ENCODE peak calls at places on chromosomes 13 and 19, in five cellular contexts. G is esophagus squamous epithelium, C is heart right ventricle, T is suprapubic skin, J is left ventricle myocardium inferior. F is an unnamed sample.

GRCh38 chr13:41802033-41802683 is 158.8 kb downstream of the VWA8 start:
- DNase-seq in T (no peak), C (no peak), J (no peak), G (no peak), F (no peak)

GRCh38 chr19:39299404-39299803 is 3.2 kb downstream of the IFNL1 start:
- DNase-seq in C (no peak), J (no peak), T (peak), G (no peak), F (no peak)

GRCh38 chr13:74036373-74036772 is 97.8 kb downstream of the KLF12 start:
- DNase-seq in T (no peak), G (no peak), J (no peak), C (no peak), F (no peak)

GRCh38 chr13:94435604-94436226 is 43.8 kb downstream of the DCT start:
- DNase-seq in G (no peak), J (no peak), T (no peak), C (no peak), F (no peak)

GRCh38 chr19:11209892-11210655 is 12.7 kb upstream of the KANK2 start:
- DNase-seq in J (no peak), C (no peak), T (no peak), G (no peak), F (no peak)

GRCh38 chr13:84126671-84127171 is 244.4 kb upstream of the SLITRK1 start:
- DNase-seq in T (no peak), G (no peak), J (no peak), C (no peak), F (no peak)

GRCh38 chr19:35991731-35992450 is 3.1 kb upstream of the SDHAF1 start:
- DNase-seq in T (no peak), J (no peak), C (no peak), G (no peak), F (no peak)

GRCh38 chr13:22210134-22210930 is 539.5 kb downstream of the FGF9 start:
- DNase-seq in T (no peak), G (no peak), J (no peak), C (no peak), F (no peak)

GRCh38 chr13:41054212-41054877 is 7.0 kb upstream of the WBP4 start:
- DNase-seq in G (no peak), J (no peak), C (no peak), T (no peak), F (no peak)

GRCh38 chr13:111202745-111203144 is 87.6 kb downstream of the ARHGEF7 start:
- DNase-seq in C (no peak), J (no peak), G (no peak), T (no peak), F (no peak)

GRCh38 chr19:36750066-36750691 is 22.4 kb downstream of the ZNF850 start:
- DNase-seq in T (no peak), G (no peak), C (no peak), J (no peak), F (no peak)

GRCh38 chr13:46235259-46235658 is 23.5 kb downstream of the LRRC63 start:
- DNase-seq in T (no peak), J (no peak), C (no peak), G (no peak), F (no peak)

GRCh38 chr13:44906230-44906629 is 83.0 kb downstream of the NUFIP1 start:
- DNase-seq in C (no peak), T (no peak), G (no peak), J (no peak), F (no peak)

GRCh38 chr13:80814541-80814940 is 473.6 kb upstream of the SPRY2 start:
- DNase-seq in C (no peak), G (no peak), J (no peak), T (no peak), F (no peak)

GRCh38 chr13:113804703-113805430 is 45.8 kb downstream of the TMEM255B start:
- DNase-seq in G (no peak), J (peak), T (no peak), C (no peak), F (no peak)

GRCh38 chr13:39777527-39778061 is 122.1 kb downstream of the COG6 start:
- DNase-seq in T (no peak), C (no peak), G (no peak), J (no peak), F (no peak)

GRCh38 chr13:62846302-62846701 is 1430.7 kb upstream of the PCDH20 start:
- DNase-seq in C (no peak), T (no peak), G (no peak), J (no peak), F (no peak)

GRCh38 chr13:98549728-98550317 is 27.1 kb downstream of the STK24 start:
- DNase-seq in T (no peak), C (no peak), J (no peak), G (no peak), F (no peak)

GRCh38 chr13:37788346-37788745 is 81.2 kb downstream of the TRPC4 start:
- DNase-seq in T (no peak), C (no peak), J (no peak), G (no peak), F (no peak)

DNA sequence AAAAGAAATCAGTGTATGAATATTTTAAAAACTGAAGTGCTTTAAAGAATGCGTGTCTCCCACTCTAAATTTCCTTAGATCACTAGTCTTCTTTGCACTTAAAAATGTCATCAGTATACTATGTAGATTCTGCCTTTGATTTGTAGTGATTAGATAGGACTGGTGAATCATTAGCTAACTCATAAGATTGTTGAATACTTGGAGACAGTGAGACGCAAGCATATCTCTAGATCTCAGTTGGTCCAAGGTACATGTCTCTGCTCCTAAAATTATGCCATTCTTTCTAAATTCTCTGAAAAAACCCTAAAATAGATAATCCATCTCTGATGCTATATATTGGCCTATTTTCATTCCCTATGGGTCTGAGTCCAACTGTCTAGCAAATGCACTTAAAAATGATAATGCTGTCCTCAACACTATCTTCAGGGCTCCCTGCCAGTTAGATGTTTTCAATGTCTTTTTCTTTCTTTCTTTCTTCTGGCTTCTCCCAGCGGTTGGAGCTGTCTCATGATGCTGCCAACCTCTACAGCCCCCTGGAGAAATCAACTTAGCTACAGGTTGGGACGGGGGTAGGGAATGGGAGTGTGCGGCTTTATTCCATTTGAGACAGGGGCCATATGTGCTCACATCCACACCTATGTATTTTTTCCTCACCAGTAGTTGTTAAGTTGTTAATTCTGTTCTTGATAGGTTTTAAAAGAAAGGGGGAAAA is 301.0 kb downstream of the NDFIP2 start:
- DNase-seq in G (no peak), T (no peak), C (no peak), J (no peak), F (no peak)
- H3K27ac ChIP-seq in G (no peak), T (no peak), C (peak), J (peak), F (no peak)

DNA sequence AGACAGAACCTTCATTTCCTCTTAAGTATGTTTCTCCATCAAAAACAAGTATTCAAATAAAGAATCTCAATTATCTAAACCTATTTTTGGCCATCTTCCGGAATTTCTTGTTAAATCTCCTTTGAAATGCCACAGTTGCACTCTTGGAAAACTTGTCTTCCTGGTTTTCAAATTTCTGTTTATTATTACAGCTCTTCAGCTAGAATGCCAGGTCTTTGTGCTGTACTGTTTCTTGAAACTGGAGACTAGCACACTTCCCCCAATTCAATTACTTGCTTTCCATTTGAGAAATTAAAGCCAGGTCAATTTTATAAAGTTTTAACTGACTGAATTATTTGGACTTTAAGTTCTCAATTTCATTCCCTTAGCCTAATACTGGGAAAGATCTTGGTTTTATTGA is 10.2 kb downstream of the KCNRG start:
- DNase-seq in T (no peak), G (no peak), J (no peak), C (no peak), F (no peak)
- H3K27ac ChIP-seq in T (no peak), G (no peak), J (peak), C (no peak), F (no peak)

DNA sequence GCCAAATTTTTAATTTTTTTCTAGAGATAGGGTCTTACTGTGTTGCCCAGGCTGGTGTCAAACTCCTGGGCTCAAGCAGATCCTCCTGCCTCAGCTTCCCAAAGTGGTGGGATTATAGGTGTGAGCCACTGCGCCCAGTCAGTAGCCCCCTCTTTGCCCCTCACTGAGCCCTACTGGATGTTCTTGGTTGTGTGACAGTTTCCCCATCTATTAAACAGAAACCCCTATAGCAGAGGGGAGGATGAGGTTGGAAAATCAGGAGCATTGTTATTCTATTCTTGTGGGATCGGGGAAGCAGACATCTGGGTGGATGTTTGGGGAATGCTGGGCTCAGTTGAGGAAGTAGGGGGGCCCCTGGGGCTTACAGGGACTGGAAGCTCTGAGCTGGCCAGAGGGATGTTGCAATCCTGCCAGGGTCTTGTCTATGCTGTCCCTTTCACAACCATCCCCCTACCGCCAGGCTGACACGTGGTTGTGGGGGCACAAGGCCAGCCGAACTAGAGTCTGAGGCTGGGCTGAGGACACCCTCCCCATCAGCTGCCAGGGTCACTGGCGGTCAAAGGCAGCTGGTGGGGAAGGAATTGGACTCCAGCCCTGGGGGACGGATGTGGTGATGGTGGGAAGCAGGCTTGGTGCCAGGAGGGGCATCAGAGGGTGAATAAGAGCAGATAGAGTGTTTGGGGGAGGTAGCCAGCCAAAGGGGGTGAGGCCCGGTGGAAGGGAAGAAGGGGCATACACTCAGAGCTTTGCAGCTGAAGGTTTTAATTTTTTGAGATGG is 10.9 kb downstream of the APOC1 start:
- DNase-seq in C (peak), J (peak), G (no peak), T (peak), F (peak)
- H3K27ac ChIP-seq in C (no peak), J (peak), G (no peak), T (peak), F (peak)

DNA sequence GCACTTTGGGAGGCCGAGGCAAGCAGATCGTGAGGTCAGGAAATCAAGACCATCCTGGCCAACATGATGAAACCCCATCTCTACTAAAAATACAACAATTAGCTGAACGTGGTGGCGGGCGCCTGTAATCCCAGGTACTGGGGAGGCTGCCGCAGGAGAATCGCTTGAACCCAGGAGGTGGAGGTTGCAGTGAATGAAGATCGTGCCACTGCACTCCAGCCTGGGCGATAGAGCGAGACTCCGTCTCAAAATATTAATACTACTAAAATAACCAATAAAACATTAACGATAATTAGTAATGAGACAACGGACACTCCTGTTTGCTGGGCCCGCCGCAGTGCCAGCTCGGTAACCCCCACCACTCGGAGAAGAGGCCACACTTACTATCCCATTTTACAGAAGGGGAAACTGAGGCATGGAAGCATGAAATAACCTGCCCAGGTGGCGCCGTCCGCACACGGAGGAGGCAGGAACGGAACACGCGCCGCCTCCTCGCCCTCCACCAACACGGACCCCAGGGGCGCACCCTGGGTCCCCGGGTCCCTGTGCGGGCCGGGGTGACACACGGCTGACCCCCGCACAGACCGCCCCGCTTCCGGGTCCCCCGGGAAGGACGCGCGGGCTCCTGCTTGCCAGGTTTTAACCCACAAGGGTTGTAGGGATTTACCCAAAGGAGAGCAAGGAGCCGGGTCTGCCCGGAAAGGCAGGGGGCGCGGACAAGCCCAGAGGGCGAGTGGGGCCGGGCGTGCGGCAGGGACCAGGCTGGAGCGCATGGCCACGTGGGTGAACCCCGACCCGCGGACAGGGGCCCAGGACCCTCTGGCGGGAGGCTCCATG is 1.6 kb downstream of the R3HDM4 start:
- DNase-seq in T (no peak), J (no peak), C (no peak), G (no peak), F (no peak)
- H3K27ac ChIP-seq in T (no peak), J (no peak), C (no peak), G (peak), F (no peak)

GRCh38 chr19:33240181-33240771 is 14.6 kb upstream of the SLC7A10 start:
- DNase-seq in C (no peak), T (no peak), G (no peak), J (no peak), F (peak)

GRCh38 chr19:33239223-33239975 is 13.7 kb upstream of the SLC7A10 start:
- DNase-seq in T (no peak), J (no peak), G (no peak), C (no peak), F (peak)

GRCh38 chr19:33236696-33237390 is 11.2 kb upstream of the SLC7A10 start:
- DNase-seq in J (no peak), C (no peak), G (no peak), T (no peak), F (no peak)

GRCh38 chr19:33241091-33241529 is 15.5 kb upstream of the SLC7A10 start:
- DNase-seq in J (no peak), C (no peak), G (no peak), T (no peak), F (peak)

DNA sequence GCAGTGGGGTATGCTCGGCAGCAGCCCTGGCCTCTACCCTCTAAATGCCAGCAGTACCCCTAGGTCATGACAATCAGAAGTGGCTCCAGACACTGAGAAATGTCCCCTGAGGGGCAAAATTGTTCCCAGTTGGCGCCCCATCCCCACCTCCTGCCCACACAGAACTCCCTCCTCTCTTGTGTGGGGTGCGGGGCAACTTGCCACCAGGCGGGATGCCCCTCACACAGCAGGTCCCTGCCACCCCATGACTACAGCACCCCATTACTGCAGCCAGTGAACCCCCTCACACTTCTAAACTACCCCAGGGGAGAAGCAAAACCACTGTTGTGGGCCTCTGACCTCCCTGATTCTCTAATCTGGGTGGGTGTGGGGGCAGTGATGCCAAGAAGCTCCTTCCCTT is 13.1 kb upstream of the SLC7A10 start:
- DNase-seq in G (no peak), T (no peak), C (no peak), J (no peak), F (no peak)
- H3K27ac ChIP-seq in G (no peak), T (no peak), C (no peak), J (no peak), F (no peak)

DNA sequence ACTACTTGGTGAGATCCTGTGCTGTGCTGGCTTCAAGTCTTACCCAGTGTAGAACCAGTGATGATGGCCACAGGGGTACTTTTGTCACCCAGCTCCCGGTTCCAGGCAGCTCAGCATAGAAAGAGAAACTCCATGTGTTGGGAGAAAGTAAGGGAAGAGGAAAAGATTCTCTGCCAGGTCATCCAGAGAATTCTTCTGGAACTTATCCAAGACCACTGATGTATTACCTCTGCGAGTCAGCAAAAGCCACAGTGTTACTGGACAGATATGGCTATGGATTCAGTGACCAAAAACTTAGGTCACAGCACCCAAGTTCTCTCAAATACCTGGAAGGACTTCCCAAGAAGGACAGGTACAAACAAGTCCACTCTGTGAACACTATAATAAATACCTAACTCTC is 399.5 kb upstream of the MIR17HG start:
- DNase-seq in J (no peak), T (no peak), C (no peak), G (no peak), F (no peak)
- H3K27ac ChIP-seq in J (no peak), T (no peak), C (no peak), G (no peak), F (no peak)

GRCh38 chr13:51977606-51978005 is 33.6 kb downstream of the ATP7B start:
- DNase-seq in C (no peak), T (no peak), J (no peak), G (no peak), F (no peak)

GRCh38 chr13:51980918-51981317 is 30.3 kb downstream of the ATP7B start:
- DNase-seq in J (no peak), G (no peak), C (no peak), T (no peak), F (no peak)

GRCh38 chr13:51976890-51977289 is 34.4 kb downstream of the ATP7B start:
- DNase-seq in C (no peak), J (no peak), T (no peak), G (no peak), F (no peak)

GRCh38 chr13:51978836-51979556 is 32.3 kb downstream of the ATP7B start:
- DNase-seq in J (no peak), G (no peak), C (no peak), T (no peak), F (no peak)

GRCh38 chr13:51981355-51981754 is 29.9 kb downstream of the ATP7B start:
- DNase-seq in T (no peak), G (no peak), C (no peak), J (no peak), F (no peak)
- H3K27ac ChIP-seq in T (no peak), G (no peak), C (no peak), J (no peak), F (no peak)

GRCh38 chr13:109870281-109871017 is 84.1 kb upstream of the IRS2 start:
- DNase-seq in J (no peak), T (no peak), C (no peak), G (no peak), F (no peak)

GRCh38 chr13:109868583-109869311 is 82.4 kb upstream of the IRS2 start:
- DNase-seq in G (no peak), T (no peak), J (no peak), C (no peak), F (no peak)

GRCh38 chr13:109872864-109873263 is 86.5 kb upstream of the IRS2 start:
- DNase-seq in T (no peak), J (no peak), C (no peak), G (no peak), F (no peak)

GRCh38 chr13:109869312-109870237 is 83.2 kb upstream of the IRS2 start:
- DNase-seq in C (peak), G (no peak), J (peak), T (peak), F (peak)

GRCh38 chr13:109871018-109871370 is 84.6 kb upstream of the IRS2 start:
- DNase-seq in T (no peak), G (no peak), C (no peak), J (no peak), F (no peak)
- H3K27ac ChIP-seq in T (no peak), G (no peak), C (no peak), J (no peak), F (no peak)

F was measured in lower lobe of right lung.